ENCODE peak calls at places on chromosome X, in five cellular contexts. U is CD8-positive, alpha-beta T cell; W is cardiac muscle cell; K is pancreas; Q is lower leg skin. C is an unnamed sample.

GRCh38 chrX:46628406-46629371 is 55.1 kb downstream of the CHST7 start:
- DNase-seq in Q (peak), K (peak), W (peak), U (no peak), C (no peak)

GRCh38 chrX:112270991-112271390 is 188.4 kb upstream of the TRPC5 start:
- DNase-seq in U (no peak), W (no peak), Q (no peak), K (no peak), C (no peak)

GRCh38 chrX:1093586-1094538 is 118.6 kb downstream of the CRLF2 start:
- DNase-seq in W (no peak), K (no peak), Q (no peak), U (no peak), C (no peak)

GRCh38 chrX:7934026-7934425 is 6.8 kb upstream of the PNPLA4 start:
- DNase-seq in U (no peak), Q (no peak), W (no peak), K (no peak), C (no peak)

GRCh38 chrX:48548871-48549270 is 9.4 kb downstream of the TBC1D25 start:
- DNase-seq in W (no peak), Q (no peak), U (no peak), K (no peak), C (no peak)

GRCh38 chrX:10821293-10821692 is 200.9 kb upstream of the MID1 start:
- DNase-seq in W (no peak), K (no peak), Q (no peak), U (no peak), C (no peak)

GRCh38 chrX:12425496-12425895 is 287.2 kb downstream of the FRMPD4 start:
- DNase-seq in W (peak), K (no peak), U (no peak), Q (no peak), C (no peak)

GRCh38 chrX:124507276-124507675 is 160.9 kb downstream of the SH2D1A start:
- DNase-seq in K (no peak), Q (no peak), W (no peak), U (no peak), C (no peak)

GRCh38 chrX:150547511-150548115 is 20.8 kb upstream of the MTM1 start:
- DNase-seq in Q (peak), K (peak), W (peak), U (no peak), C (no peak)

GRCh38 chrX:74890676-74891430 is 34.4 kb downstream of the NEXMIF start:
- DNase-seq in Q (no peak), W (no peak), K (no peak), U (no peak), C (no peak)

GRCh38 chrX:119692241-119693031 is 532 bp downstream of the SEPTIN6 start:
- DNase-seq in W (peak), U (peak), K (no peak), Q (peak), C (no peak)

GRCh38 chrX:68726366-68726765 is 78.9 kb downstream of the STARD8 start:
- DNase-seq in U (no peak), W (no peak), Q (peak), K (no peak), C (no peak)

GRCh38 chrX:150696836-150697235 is 3.6 kb downstream of the MTMR1 start:
- DNase-seq in U (no peak), Q (no peak), K (no peak), W (no peak), C (no peak)

GRCh38 chrX:50200907-50201306 is at the start of gene AKAP4:
- DNase-seq in Q (no peak), K (no peak), W (no peak), U (no peak), C (no peak)

GRCh38 chrX:36609653-36610585 is 398.2 kb upstream of the FAM47C start:
- DNase-seq in K (no peak), Q (no peak), W (no peak), U (no peak), C (no peak)

GRCh38 chrX:46961097-46961496 is 48.9 kb downstream of the JADE3 start:
- DNase-seq in Q (no peak), W (no peak), K (no peak), U (no peak), C (no peak)

GRCh38 chrX:23782863-23783568 is at the start of gene SAT1:
- DNase-seq in W (peak), U (peak), Q (peak), K (peak), C (peak)
- TF ChIP-seq CTCF in W (peak), U (peak), Q (no peak), K (peak), C (peak)

DNA sequence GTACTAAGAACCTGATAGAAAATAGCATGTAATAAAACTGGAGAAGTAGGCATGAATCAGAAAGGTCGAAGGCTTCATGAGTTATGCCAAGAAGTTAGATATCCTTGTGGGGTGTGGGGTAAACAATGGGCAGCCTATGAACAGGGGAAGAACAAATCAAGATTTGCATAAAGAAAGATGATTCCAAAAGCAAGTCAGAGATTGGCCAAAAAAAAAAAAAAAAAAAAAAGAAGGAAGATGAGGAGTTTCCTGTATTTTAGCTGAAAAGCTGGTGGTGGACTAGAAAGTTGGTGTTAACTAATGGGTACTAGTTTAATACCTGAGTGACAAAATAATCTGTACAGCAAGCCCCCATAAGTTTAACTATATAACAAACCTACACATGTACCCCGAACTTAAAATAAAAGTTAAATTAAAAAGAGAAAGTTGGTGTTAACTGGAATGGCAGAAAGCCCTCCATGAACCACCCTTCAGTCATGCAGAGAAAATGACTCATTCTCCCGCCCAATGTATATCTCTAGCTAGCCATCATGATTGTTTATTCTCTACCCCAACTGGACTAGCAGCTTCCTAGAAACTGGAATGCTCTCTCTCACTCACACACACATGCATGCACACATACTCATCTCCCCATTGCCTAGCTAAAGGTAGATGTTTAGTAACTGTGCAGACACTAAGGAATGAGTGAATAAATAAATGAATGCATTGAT is 41.7 kb downstream of the ATP11C start:
- DNase-seq in K (no peak), W (peak), Q (no peak), U (no peak), C (no peak)
- H3K4me3 ChIP-seq in K (no peak), W (no peak), Q (no peak), U (no peak), C (no peak)

GRCh38 chrX:34638116-34638515 is 19.0 kb downstream of the TMEM47 start:
- DNase-seq in U (no peak), Q (no peak), W (peak), K (no peak), C (no peak)
- TF ChIP-seq CTCF in U (no peak), Q (no peak), W (peak), K (peak), C (peak)

GRCh38 chrX:108737754-108738153 is 1.4 kb upstream of the IRS4 start:
- DNase-seq in K (no peak), U (no peak), W (no peak), Q (no peak), C (no peak)

GRCh38 chrX:108735680-108736508 is 469 bp downstream of the IRS4 start:
- DNase-seq in Q (peak), U (no peak), W (peak), K (no peak), C (no peak)

GRCh38 chrX:108734426-108734825 is 1.9 kb downstream of the IRS4 start:
- DNase-seq in K (no peak), W (no peak), U (no peak), Q (no peak), C (no peak)

GRCh38 chrX:108735087-108735679 is 1.2 kb downstream of the IRS4 start:
- DNase-seq in K (peak), Q (no peak), U (no peak), W (no peak), C (no peak)

GRCh38 chrX:108736509-108737479 is at the start of gene IRS4:
- DNase-seq in K (no peak), U (no peak), W (peak), Q (no peak), C (no peak)
- H3K4me3 ChIP-seq in K (peak), U (no peak), W (peak), Q (no peak), C (peak)

DNA sequence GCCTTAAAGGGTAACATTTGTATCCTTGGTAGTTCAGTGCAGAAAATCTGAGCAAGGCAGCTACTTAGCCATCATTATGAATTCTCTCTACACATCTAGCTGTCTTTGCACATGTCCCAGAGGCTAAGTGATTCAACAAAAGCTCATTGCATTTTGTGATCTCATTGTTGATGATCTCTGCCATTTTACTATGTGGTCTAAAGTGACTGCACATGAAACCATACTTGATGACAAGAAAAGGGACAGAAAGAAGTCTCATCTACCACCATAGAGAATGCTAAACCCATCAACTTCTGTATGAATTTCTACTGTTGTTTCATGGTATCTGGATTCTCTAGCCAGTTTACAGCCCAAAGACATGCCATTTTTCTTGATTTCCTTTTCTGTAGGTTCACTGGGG is 5.9 kb upstream of the PGK1 start:
- DNase-seq in K (no peak), U (no peak), W (no peak), Q (no peak), C (no peak)
- TF ChIP-seq CTCF in K (no peak), U (no peak), W (no peak), Q (no peak), C (no peak)

GRCh38 chrX:40094041-40094899 is 3.5 kb downstream of the BCOR start:
- DNase-seq in U (no peak), W (peak), Q (peak), K (no peak), C (no peak)

GRCh38 chrX:40091691-40092421 is 5.9 kb downstream of the BCOR start:
- DNase-seq in K (no peak), U (no peak), W (no peak), Q (no peak), C (no peak)

GRCh38 chrX:40093586-40093985 is 4.2 kb downstream of the BCOR start:
- DNase-seq in W (no peak), Q (no peak), K (no peak), U (no peak), C (no peak)

GRCh38 chrX:40090961-40091360 is 6.8 kb downstream of the BCOR start:
- DNase-seq in U (no peak), K (no peak), W (no peak), Q (no peak), C (no peak)

GRCh38 chrX:40092808-40093435 is 4.8 kb downstream of the BCOR start:
- DNase-seq in Q (no peak), U (no peak), K (no peak), W (no peak), C (no peak)
- H3K4me3 ChIP-seq in Q (no peak), U (no peak), K (no peak), W (no peak), C (no peak)

GRCh38 chrX:42519666-42520231 is 258.2 kb downstream of the PPP1R2C start:
- DNase-seq in W (peak), U (no peak), K (no peak), Q (no peak), C (no peak)
- TF ChIP-seq CTCF in W (peak), U (no peak), K (no peak), Q (no peak), C (no peak)

DNA sequence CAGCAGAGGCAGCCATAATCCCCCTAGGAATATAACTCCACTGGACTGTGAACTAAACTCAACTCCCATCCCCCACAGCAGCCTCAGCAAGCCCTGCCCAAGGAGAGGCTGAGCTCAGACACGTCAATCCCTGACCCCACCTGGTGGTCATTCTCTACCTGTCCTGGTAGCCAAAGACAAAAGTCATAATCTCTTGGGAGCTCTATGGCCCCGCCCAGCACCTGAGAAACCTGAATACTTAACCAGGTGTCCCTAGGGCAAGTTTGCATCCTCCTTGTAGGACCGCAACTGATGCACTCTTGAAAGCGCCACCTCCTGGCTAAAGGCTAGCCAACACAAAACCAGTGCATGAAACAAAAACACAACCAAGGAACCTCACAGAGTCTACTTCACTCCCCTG is 18.4 kb downstream of the CT47B1 start:
- DNase-seq in K (no peak), U (no peak), W (peak), Q (no peak), C (no peak)
- H3K4me3 ChIP-seq in K (no peak), U (no peak), W (no peak), Q (no peak), C (no peak)

DNA sequence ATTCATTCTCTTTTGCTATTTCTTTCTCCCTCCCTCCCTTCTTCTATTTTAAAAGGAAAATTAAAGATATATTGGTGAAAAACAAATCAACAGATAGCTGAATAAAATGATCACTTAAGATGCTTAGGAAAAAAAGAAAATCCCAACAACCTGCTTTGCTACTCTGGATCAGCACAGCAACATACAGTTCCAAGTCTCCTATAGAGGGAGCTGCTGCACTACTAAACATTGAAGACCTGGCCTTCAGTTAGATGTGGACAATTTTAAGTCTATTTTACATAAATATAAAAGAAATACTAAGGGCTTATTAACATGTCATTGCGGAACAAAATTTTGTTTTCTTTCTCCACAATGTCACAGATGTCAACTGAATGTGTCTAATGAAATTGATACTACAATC is 226.4 kb downstream of the MAGEB5 start:
- DNase-seq in K (peak), Q (no peak), W (peak), U (no peak), C (peak)
- TF ChIP-seq CTCF in K (peak), Q (no peak), W (peak), U (no peak), C (peak)

GRCh38 chrX:79270401-79270800 is 96.7 kb downstream of the ITM2A start:
- DNase-seq in U (peak), W (peak), Q (no peak), K (no peak), C (no peak)
- H3K4me3 ChIP-seq in U (no peak), W (no peak), Q (no peak), K (no peak), C (no peak)